ENCODE peak calls at places on chromosomes 7 and 10, in five cellular contexts. One of them, this sample, is unnamed.

GRCh38 chr7:36906448-36906847 is 182.2 kb upstream of the AOAH start:
- DNase-seq in Peyer's patch: no peak
- DNase-seq in neural progenitor cell: no peak
- DNase-seq in HCT116: no peak
- DNase-seq in colonic mucosa: no peak
- DNase-seq in this sample: no peak

GRCh38 chr7:101947899-101948298 is 130.5 kb downstream of the CUX1 start:
- DNase-seq in neural progenitor cell: no peak
- DNase-seq in HCT116: no peak
- DNase-seq in Peyer's patch: no peak
- DNase-seq in colonic mucosa: no peak
- DNase-seq in this sample: no peak

GRCh38 chr7:159065852-159066480 is 78.7 kb downstream of the VIPR2 start:
- DNase-seq in colonic mucosa: no peak
- DNase-seq in Peyer's patch: no peak
- DNase-seq in HCT116: no peak
- DNase-seq in neural progenitor cell: no peak
- DNase-seq in this sample: no peak

GRCh38 chr7:66558660-66559465 is 69.8 kb upstream of the KCTD7 start:
- DNase-seq in neural progenitor cell: no peak
- DNase-seq in HCT116: no peak
- DNase-seq in Peyer's patch: no peak
- DNase-seq in colonic mucosa: no peak
- DNase-seq in this sample: no peak

GRCh38 chr7:2399848-2400587 is 3.4 kb upstream of the CHST12 start:
- DNase-seq in HCT116: no peak
- DNase-seq in Peyer's patch: peak; percentile 79
- DNase-seq in neural progenitor cell: no peak
- DNase-seq in colonic mucosa: peak; percentile 71
- DNase-seq in this sample: no peak

GRCh38 chr7:157613575-157614322 is 276.9 kb downstream of the DNAJB6 start:
- DNase-seq in Peyer's patch: peak; percentile 41
- DNase-seq in HCT116: no peak
- DNase-seq in colonic mucosa: no peak
- DNase-seq in neural progenitor cell: no peak
- DNase-seq in this sample: no peak

GRCh38 chr10:69568472-69569143 is 4.6 kb downstream of the NEUROG3 start:
- DNase-seq in HCT116: no peak
- DNase-seq in neural progenitor cell: peak; percentile 77
- DNase-seq in Peyer's patch: no peak
- DNase-seq in colonic mucosa: no peak
- DNase-seq in this sample: no peak

GRCh38 chr10:79106651-79107050 is 37.9 kb downstream of the ZMIZ1 start:
- DNase-seq in Peyer's patch: no peak
- DNase-seq in colonic mucosa: no peak
- DNase-seq in neural progenitor cell: no peak
- DNase-seq in HCT116: no peak
- DNase-seq in this sample: no peak

GRCh38 chr7:143493755-143494154 is 16.1 kb downstream of the TAS2R41 start:
- DNase-seq in Peyer's patch: no peak
- DNase-seq in colonic mucosa: no peak
- DNase-seq in neural progenitor cell: no peak
- DNase-seq in HCT116: no peak
- DNase-seq in this sample: no peak

GRCh38 chr7:18504965-18505364 is 9.4 kb downstream of the HDAC9 start:
- DNase-seq in colonic mucosa: no peak
- DNase-seq in Peyer's patch: no peak
- DNase-seq in HCT116: no peak
- DNase-seq in neural progenitor cell: peak; percentile 31
- DNase-seq in this sample: no peak

GRCh38 chr10:86648706-86649426 is 5.5 kb upstream of the OPN4 start:
- DNase-seq in HCT116: no peak
- DNase-seq in neural progenitor cell: no peak
- DNase-seq in colonic mucosa: peak; percentile 80
- DNase-seq in Peyer's patch: peak; percentile 51
- DNase-seq in this sample: no peak

GRCh38 chr7:100785878-100786277 is 41.4 kb downstream of the EPHB4 start:
- DNase-seq in HCT116: no peak
- DNase-seq in colonic mucosa: no peak
- DNase-seq in neural progenitor cell: peak; percentile 40
- DNase-seq in Peyer's patch: no peak
- DNase-seq in this sample: no peak

GRCh38 chr10:10725196-10725595 is 292.5 kb upstream of the CELF2 start:
- DNase-seq in colonic mucosa: no peak
- DNase-seq in Peyer's patch: no peak
- DNase-seq in neural progenitor cell: no peak
- DNase-seq in HCT116: no peak
- DNase-seq in this sample: no peak

GRCh38 chr7:38929460-38930171 is 20.6 kb upstream of the VPS41 start:
- DNase-seq in Peyer's patch: no peak
- DNase-seq in neural progenitor cell: no peak
- DNase-seq in colonic mucosa: no peak
- DNase-seq in HCT116: no peak
- DNase-seq in this sample: no peak

GRCh38 chr10:24904830-24905229 is 47.6 kb downstream of the PRTFDC1 start:
- DNase-seq in Peyer's patch: peak; percentile 80
- DNase-seq in neural progenitor cell: no peak
- DNase-seq in HCT116: no peak
- DNase-seq in colonic mucosa: peak; percentile 54
- DNase-seq in this sample: no peak

GRCh38 chr7:116799912-116800311 is 62.5 kb upstream of the CAPZA2 start:
- DNase-seq in HCT116: no peak
- DNase-seq in colonic mucosa: no peak
- DNase-seq in neural progenitor cell: no peak
- DNase-seq in Peyer's patch: no peak
- DNase-seq in this sample: no peak

GRCh38 chr10:90587081-90587491 is 270.8 kb downstream of the HTR7 start:
- DNase-seq in colonic mucosa: no peak
- DNase-seq in neural progenitor cell: no peak
- DNase-seq in Peyer's patch: no peak
- DNase-seq in HCT116: peak; percentile 94
- DNase-seq in this sample: no peak

GRCh38 chr10:34008641-34009040 is 674.2 kb upstream of the NRP1 start:
- DNase-seq in colonic mucosa: no peak
- DNase-seq in neural progenitor cell: no peak
- DNase-seq in Peyer's patch: no peak
- DNase-seq in HCT116: no peak
- DNase-seq in this sample: no peak

GRCh38 chr10:69866688-69867461 is 65.2 kb downstream of the COL13A1 start:
- DNase-seq in colonic mucosa: peak; percentile 82
- DNase-seq in Peyer's patch: peak; percentile 66
- DNase-seq in neural progenitor cell: peak; percentile 85
- DNase-seq in HCT116: peak; percentile 26
- DNase-seq in this sample: no peak

GRCh38 chr10:11403116-11403515 is 208.3 kb downstream of the USP6NL start:
- DNase-seq in colonic mucosa: peak; percentile 19
- DNase-seq in Peyer's patch: peak; percentile 84
- DNase-seq in HCT116: no peak
- DNase-seq in neural progenitor cell: no peak
- DNase-seq in this sample: peak; percentile 34

GRCh38 chr10:61973923-61974322 is 72.4 kb downstream of the ARID5B start:
- DNase-seq in colonic mucosa: no peak
- DNase-seq in Peyer's patch: no peak
- DNase-seq in HCT116: no peak
- DNase-seq in neural progenitor cell: no peak
- DNase-seq in this sample: no peak

GRCh38 chr10:79146611-79147130 is 77.9 kb downstream of the ZMIZ1 start:
- DNase-seq in Peyer's patch: peak; percentile 69
- DNase-seq in neural progenitor cell: no peak
- DNase-seq in HCT116: no peak
- DNase-seq in colonic mucosa: peak; percentile 66
- DNase-seq in this sample: no peak

GRCh38 chr7:87543623-87544022 is 57.1 kb downstream of the ABCB1 start:
- DNase-seq in neural progenitor cell: no peak
- DNase-seq in Peyer's patch: no peak
- DNase-seq in HCT116: no peak
- DNase-seq in colonic mucosa: no peak
- DNase-seq in this sample: peak; percentile 6

GRCh38 chr10:2079603-2080078 is 342.3 kb upstream of the ADARB2 start:
- DNase-seq in neural progenitor cell: no peak
- DNase-seq in HCT116: no peak
- DNase-seq in Peyer's patch: no peak
- DNase-seq in colonic mucosa: no peak
- DNase-seq in this sample: no peak

GRCh38 chr7:32948202-32948601 is 9.0 kb upstream of the FKBP9 start:
- DNase-seq in colonic mucosa: no peak
- DNase-seq in Peyer's patch: no peak
- DNase-seq in HCT116: no peak
- DNase-seq in neural progenitor cell: no peak
- DNase-seq in this sample: no peak

GRCh38 chr7:121513105-121513504 is 117.0 kb upstream of the FAM3C start:
- DNase-seq in Peyer's patch: no peak
- DNase-seq in neural progenitor cell: no peak
- DNase-seq in HCT116: no peak
- DNase-seq in colonic mucosa: no peak
- DNase-seq in this sample: no peak

GRCh38 chr10:72108811-72109618 is 20.7 kb upstream of the SPOCK2 start:
- DNase-seq in neural progenitor cell: peak; percentile 14
- DNase-seq in Peyer's patch: peak; percentile 63
- DNase-seq in HCT116: no peak
- DNase-seq in colonic mucosa: no peak
- DNase-seq in this sample: no peak

GRCh38 chr7:131040467-131040932 is 287.2 kb upstream of the MKLN1 start:
- DNase-seq in HCT116: peak; percentile 73
- DNase-seq in neural progenitor cell: peak; percentile 80
- DNase-seq in colonic mucosa: peak; percentile 87
- DNase-seq in Peyer's patch: peak; percentile 85
- DNase-seq in this sample: no peak

GRCh38 chr10:133158756-133159610 is 1.0 kb upstream of the KNDC1 start:
- DNase-seq in neural progenitor cell: peak; percentile 57
- DNase-seq in colonic mucosa: no peak
- DNase-seq in Peyer's patch: peak; percentile 40
- DNase-seq in HCT116: no peak
- DNase-seq in this sample: no peak
- TF ChIP-seq CTCF in neural progenitor cell: no peak
- TF ChIP-seq CTCF in colonic mucosa: no peak
- TF ChIP-seq CTCF in Peyer's patch: no peak
- TF ChIP-seq CTCF in HCT116: no peak
- TF ChIP-seq CTCF in this sample: no peak

GRCh38 chr7:4791738-4792536 is 16.5 kb downstream of the AP5Z1 start:
- DNase-seq in Peyer's patch: peak; percentile 76
- DNase-seq in neural progenitor cell: peak; percentile 93
- DNase-seq in HCT116: peak; percentile 26
- DNase-seq in colonic mucosa: peak; percentile 77
- DNase-seq in this sample: peak; percentile 76
- H3K4me3 ChIP-seq in Peyer's patch: peak overlapping the region; percentile 27
- H3K4me3 ChIP-seq in neural progenitor cell: peak overlapping the region; percentile 53
- H3K4me3 ChIP-seq in HCT116: no peak overlapping the region
- H3K4me3 ChIP-seq in colonic mucosa: peak overlapping the region; percentile 57
- H3K4me3 ChIP-seq in this sample: no peak overlapping the region

GRCh38 chr10:73750807-73751206 is 6.6 kb downstream of the SEC24C start:
- DNase-seq in colonic mucosa: no peak
- DNase-seq in HCT116: no peak
- DNase-seq in neural progenitor cell: no peak
- DNase-seq in Peyer's patch: no peak
- DNase-seq in this sample: no peak
- H3K36me3 ChIP-seq in colonic mucosa: peaks cover 32% of the 10 kb centered on the region
- H3K36me3 ChIP-seq in HCT116: peaks cover 31% of the 10 kb centered on the region
- H3K36me3 ChIP-seq in neural progenitor cell: peaks cover 7% of the 10 kb centered on the region
- H3K36me3 ChIP-seq in Peyer's patch: no peaks in the 10 kb centered on the region
- H3K36me3 ChIP-seq in this sample: peaks cover 22% of the 10 kb centered on the region

DNA sequence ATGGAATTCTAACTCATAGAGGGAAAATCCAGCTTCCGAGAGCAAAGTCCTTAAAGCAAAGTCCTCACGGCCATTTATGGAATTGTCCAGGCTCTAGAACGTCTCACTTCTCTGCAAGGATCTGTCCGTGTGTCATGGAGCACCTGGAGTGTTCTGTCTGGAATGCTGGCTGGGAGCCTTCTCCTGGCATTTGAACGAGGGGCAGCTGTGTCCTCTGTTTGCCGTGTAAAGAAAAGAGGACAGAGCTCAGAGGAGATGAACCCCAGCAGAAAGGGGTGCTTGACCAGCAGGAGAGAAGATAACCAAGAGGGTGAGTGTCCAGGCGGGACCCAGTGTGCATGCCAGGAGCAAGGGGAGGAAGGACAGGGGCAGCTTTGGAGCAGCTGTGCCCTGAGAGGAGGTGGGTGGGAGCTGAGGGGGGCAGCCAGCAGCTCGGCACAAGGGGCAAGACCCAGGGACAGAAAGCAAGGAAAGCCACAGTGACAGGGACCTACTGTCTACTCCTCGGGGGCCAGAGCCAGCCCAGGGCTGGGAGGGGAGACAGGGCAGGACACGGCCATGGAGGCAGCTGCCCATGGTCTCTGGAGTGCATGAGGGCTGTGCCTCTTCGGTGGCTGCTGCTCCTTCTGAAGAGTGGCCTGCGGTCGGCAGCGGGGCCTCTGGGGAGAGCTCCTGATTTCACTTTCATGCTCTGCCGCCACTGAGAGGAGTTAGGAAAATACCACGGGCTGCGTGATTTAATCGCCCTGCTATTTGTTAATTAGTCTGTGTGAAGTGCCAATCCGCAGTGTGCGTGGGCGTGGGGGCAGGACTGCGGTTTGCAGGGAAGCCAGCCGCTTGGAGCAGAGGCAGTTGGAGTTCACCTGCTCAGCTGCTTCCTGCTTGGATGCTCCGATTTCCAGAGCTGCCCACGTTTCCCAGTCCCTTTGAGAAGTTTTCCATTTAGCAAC is 149.3 kb upstream of the SHH start:
- DNase-seq in colonic mucosa: no peak
- DNase-seq in Peyer's patch: peak; percentile 60
- DNase-seq in neural progenitor cell: peak; percentile 15
- DNase-seq in HCT116: peak; percentile 92
- DNase-seq in this sample: no peak
- TF ChIP-seq CTCF in colonic mucosa: no peak
- TF ChIP-seq CTCF in Peyer's patch: no peak
- TF ChIP-seq CTCF in neural progenitor cell: no peak
- TF ChIP-seq CTCF in HCT116: no peak
- TF ChIP-seq CTCF in this sample: no peak

GRCh38 chr7:147196476-147196875 is 1079.9 kb downstream of the CNTNAP2 start:
- DNase-seq in colonic mucosa: no peak
- DNase-seq in HCT116: no peak
- DNase-seq in neural progenitor cell: no peak
- DNase-seq in Peyer's patch: no peak
- DNase-seq in this sample: no peak
- H3K4me3 ChIP-seq in colonic mucosa: no peak overlapping the region
- H3K4me3 ChIP-seq in HCT116: no peak overlapping the region
- H3K4me3 ChIP-seq in neural progenitor cell: no peak overlapping the region
- H3K4me3 ChIP-seq in Peyer's patch: no peak overlapping the region
- H3K4me3 ChIP-seq in this sample: no peak overlapping the region

GRCh38 chr7:76356115-76356514 is 2.7 kb downstream of the YWHAG start:
- DNase-seq in Peyer's patch: no peak
- DNase-seq in HCT116: no peak
- DNase-seq in neural progenitor cell: no peak
- DNase-seq in colonic mucosa: no peak
- DNase-seq in this sample: no peak
- H3K36me3 ChIP-seq in Peyer's patch: no peaks in the 10 kb centered on the region
- H3K36me3 ChIP-seq in HCT116: peaks cover 11% of the 10 kb centered on the region
- H3K36me3 ChIP-seq in neural progenitor cell: peaks cover 28% of the 10 kb centered on the region
- H3K36me3 ChIP-seq in colonic mucosa: no peaks in the 10 kb centered on the region
- H3K36me3 ChIP-seq in this sample: peaks cover 2% of the 10 kb centered on the region

This sample was measured in GM06990.